ENCODE peak calls at places on chromosomes 6 and 20, in five cellular contexts. One of them, this sample, is unnamed.

GRCh38 chr6:2695464-2696095 is 55.1 kb downstream of the MYLK4 start:
- DNase-seq in GM06990: no peak
- DNase-seq in GM23338: peak
- DNase-seq in psoas muscle: no peak
- DNase-seq in coronary artery: no peak
- DNase-seq in this sample: peak

GRCh38 chr6:128208851-128209580 is 308.2 kb upstream of the THEMIS start:
- DNase-seq in GM06990: no peak
- DNase-seq in GM23338: no peak
- DNase-seq in psoas muscle: no peak
- DNase-seq in coronary artery: no peak
- DNase-seq in this sample: no peak

GRCh38 chr20:32116079-32116521 is 6.6 kb downstream of the TM9SF4 start:
- DNase-seq in GM06990: no peak
- DNase-seq in GM23338: peak
- DNase-seq in psoas muscle: no peak
- DNase-seq in coronary artery: peak
- DNase-seq in this sample: no peak

GRCh38 chr6:46378882-46379405 is 112.3 kb downstream of the RCAN2 start:
- DNase-seq in GM06990: no peak
- DNase-seq in GM23338: no peak
- DNase-seq in psoas muscle: no peak
- DNase-seq in coronary artery: no peak
- DNase-seq in this sample: no peak

GRCh38 chr6:122623279-122623678 is 13.1 kb downstream of the PKIB start:
- DNase-seq in GM06990: no peak
- DNase-seq in GM23338: no peak
- DNase-seq in psoas muscle: no peak
- DNase-seq in coronary artery: no peak
- DNase-seq in this sample: no peak

GRCh38 chr20:9025643-9026042 is 43.2 kb upstream of the PLCB4 start:
- DNase-seq in GM06990: no peak
- DNase-seq in GM23338: no peak
- DNase-seq in psoas muscle: no peak
- DNase-seq in coronary artery: no peak
- DNase-seq in this sample: no peak

GRCh38 chr6:72620866-72621242 is 1.0 kb upstream of the KCNQ5 start:
- DNase-seq in GM06990: no peak
- DNase-seq in GM23338: peak
- DNase-seq in psoas muscle: peak
- DNase-seq in coronary artery: peak
- DNase-seq in this sample: peak

GRCh38 chr6:1251198-1252155 is 60.4 kb upstream of the FOXQ1 start:
- DNase-seq in GM06990: no peak
- DNase-seq in GM23338: no peak
- DNase-seq in psoas muscle: no peak
- DNase-seq in coronary artery: peak
- DNase-seq in this sample: no peak

GRCh38 chr6:16909599-16910360 is 148.5 kb upstream of the ATXN1 start:
- DNase-seq in GM06990: no peak
- DNase-seq in GM23338: no peak
- DNase-seq in psoas muscle: no peak
- DNase-seq in coronary artery: no peak
- DNase-seq in this sample: no peak

GRCh38 chr6:131519670-131520436 is 53.2 kb upstream of the ARG1 start:
- DNase-seq in GM06990: no peak
- DNase-seq in GM23338: peak
- DNase-seq in psoas muscle: no peak
- DNase-seq in coronary artery: no peak
- DNase-seq in this sample: peak

GRCh38 chr6:159722655-159723054 is 4.7 kb upstream of the WTAP start:
- DNase-seq in GM06990: no peak
- DNase-seq in GM23338: no peak
- DNase-seq in psoas muscle: no peak
- DNase-seq in coronary artery: no peak
- DNase-seq in this sample: no peak

GRCh38 chr20:1897486-1897885 is 2.3 kb downstream of the SIRPA start:
- DNase-seq in GM06990: no peak
- DNase-seq in GM23338: no peak
- DNase-seq in psoas muscle: no peak
- DNase-seq in coronary artery: no peak
- DNase-seq in this sample: no peak

GRCh38 chr20:64239449-64240242 is 15.9 kb upstream of the PCMTD2 start:
- DNase-seq in GM06990: peak
- DNase-seq in GM23338: no peak
- DNase-seq in psoas muscle: no peak
- DNase-seq in coronary artery: no peak
- DNase-seq in this sample: no peak

GRCh38 chr20:45823949-45824835 is 2.9 kb downstream of the TNNC2 start:
- DNase-seq in GM06990: peak
- DNase-seq in GM23338: peak
- DNase-seq in psoas muscle: peak
- DNase-seq in coronary artery: no peak
- DNase-seq in this sample: peak

GRCh38 chr6:159727717-159728440 is 573 bp downstream of the WTAP start:
- DNase-seq in GM06990: no peak
- DNase-seq in GM23338: peak
- DNase-seq in psoas muscle: no peak
- DNase-seq in coronary artery: no peak
- DNase-seq in this sample: peak

GRCh38 chr20:6058684-6059295 is 4.9 kb upstream of the LRRN4 start:
- DNase-seq in GM06990: no peak
- DNase-seq in GM23338: no peak
- DNase-seq in psoas muscle: no peak
- DNase-seq in coronary artery: no peak
- DNase-seq in this sample: no peak

GRCh38 chr6:123803862-123804681 is at the start of gene NKAIN2:
- DNase-seq in GM06990: peak
- DNase-seq in GM23338: peak
- DNase-seq in psoas muscle: peak
- DNase-seq in coronary artery: no peak
- DNase-seq in this sample: peak

GRCh38 chr6:89371849-89372505 is 19.5 kb upstream of the UBE2J1 start:
- DNase-seq in GM06990: peak
- DNase-seq in GM23338: peak
- DNase-seq in psoas muscle: peak
- DNase-seq in coronary artery: no peak
- DNase-seq in this sample: peak

GRCh38 chr6:28725890-28726348 is 197.9 kb downstream of the TRIM27 start:
- DNase-seq in GM06990: no peak
- DNase-seq in GM23338: peak
- DNase-seq in psoas muscle: no peak
- DNase-seq in coronary artery: no peak
- DNase-seq in this sample: no peak

GRCh38 chr6:145815351-145815772 is 767 bp upstream of the FBXO30 start:
- DNase-seq in GM06990: no peak
- DNase-seq in GM23338: peak
- DNase-seq in psoas muscle: peak
- DNase-seq in coronary artery: peak
- DNase-seq in this sample: peak

GRCh38 chr6:156471000-156471399 is 306.2 kb upstream of the ARID1B start:
- DNase-seq in GM06990: no peak
- DNase-seq in GM23338: no peak
- DNase-seq in psoas muscle: no peak
- DNase-seq in coronary artery: no peak
- DNase-seq in this sample: no peak

GRCh38 chr20:24897974-24898373 is 51.1 kb upstream of the CST7 start:
- DNase-seq in GM06990: no peak
- DNase-seq in GM23338: no peak
- DNase-seq in psoas muscle: no peak
- DNase-seq in coronary artery: no peak
- DNase-seq in this sample: no peak

GRCh38 chr20:40942015-40942414 is 86.6 kb upstream of the TOP1 start:
- DNase-seq in GM06990: no peak
- DNase-seq in GM23338: no peak
- DNase-seq in psoas muscle: no peak
- DNase-seq in coronary artery: no peak
- DNase-seq in this sample: no peak

GRCh38 chr6:127459231-127459641 is at the start of gene KIAA0408:
- DNase-seq in GM06990: no peak
- DNase-seq in GM23338: peak
- DNase-seq in psoas muscle: peak
- DNase-seq in coronary artery: peak
- DNase-seq in this sample: no peak

GRCh38 chr20:20334489-20334888 is 33.4 kb upstream of the INSM1 start:
- DNase-seq in GM06990: peak
- DNase-seq in GM23338: no peak
- DNase-seq in psoas muscle: no peak
- DNase-seq in coronary artery: no peak
- DNase-seq in this sample: peak

GRCh38 chr6:137087902-137088301 is 43.1 kb upstream of the IL20RA start:
- DNase-seq in GM06990: no peak
- DNase-seq in GM23338: no peak
- DNase-seq in psoas muscle: no peak
- DNase-seq in coronary artery: no peak
- DNase-seq in this sample: no peak

GRCh38 chr20:46361386-46361785 is 45.0 kb downstream of the ELMO2 start:
- DNase-seq in GM06990: no peak
- DNase-seq in GM23338: no peak
- DNase-seq in psoas muscle: no peak
- DNase-seq in coronary artery: no peak
- DNase-seq in this sample: no peak

GRCh38 chr6:169212436-169212835 is 41.2 kb downstream of the THBS2 start:
- DNase-seq in GM06990: no peak
- DNase-seq in GM23338: no peak
- DNase-seq in psoas muscle: no peak
- DNase-seq in coronary artery: no peak
- DNase-seq in this sample: no peak

GRCh38 chr6:169213814-169214520 is 39.7 kb downstream of the THBS2 start:
- DNase-seq in GM06990: no peak
- DNase-seq in GM23338: no peak
- DNase-seq in psoas muscle: no peak
- DNase-seq in coronary artery: no peak
- DNase-seq in this sample: no peak

GRCh38 chr6:169211881-169212280 is 41.8 kb downstream of the THBS2 start:
- DNase-seq in GM06990: no peak
- DNase-seq in GM23338: no peak
- DNase-seq in psoas muscle: no peak
- DNase-seq in coronary artery: no peak
- DNase-seq in this sample: no peak

GRCh38 chr6:169215201-169215661 is 38.4 kb downstream of the THBS2 start:
- DNase-seq in GM06990: no peak
- DNase-seq in GM23338: no peak
- DNase-seq in psoas muscle: no peak
- DNase-seq in coronary artery: no peak
- DNase-seq in this sample: no peak

DNA sequence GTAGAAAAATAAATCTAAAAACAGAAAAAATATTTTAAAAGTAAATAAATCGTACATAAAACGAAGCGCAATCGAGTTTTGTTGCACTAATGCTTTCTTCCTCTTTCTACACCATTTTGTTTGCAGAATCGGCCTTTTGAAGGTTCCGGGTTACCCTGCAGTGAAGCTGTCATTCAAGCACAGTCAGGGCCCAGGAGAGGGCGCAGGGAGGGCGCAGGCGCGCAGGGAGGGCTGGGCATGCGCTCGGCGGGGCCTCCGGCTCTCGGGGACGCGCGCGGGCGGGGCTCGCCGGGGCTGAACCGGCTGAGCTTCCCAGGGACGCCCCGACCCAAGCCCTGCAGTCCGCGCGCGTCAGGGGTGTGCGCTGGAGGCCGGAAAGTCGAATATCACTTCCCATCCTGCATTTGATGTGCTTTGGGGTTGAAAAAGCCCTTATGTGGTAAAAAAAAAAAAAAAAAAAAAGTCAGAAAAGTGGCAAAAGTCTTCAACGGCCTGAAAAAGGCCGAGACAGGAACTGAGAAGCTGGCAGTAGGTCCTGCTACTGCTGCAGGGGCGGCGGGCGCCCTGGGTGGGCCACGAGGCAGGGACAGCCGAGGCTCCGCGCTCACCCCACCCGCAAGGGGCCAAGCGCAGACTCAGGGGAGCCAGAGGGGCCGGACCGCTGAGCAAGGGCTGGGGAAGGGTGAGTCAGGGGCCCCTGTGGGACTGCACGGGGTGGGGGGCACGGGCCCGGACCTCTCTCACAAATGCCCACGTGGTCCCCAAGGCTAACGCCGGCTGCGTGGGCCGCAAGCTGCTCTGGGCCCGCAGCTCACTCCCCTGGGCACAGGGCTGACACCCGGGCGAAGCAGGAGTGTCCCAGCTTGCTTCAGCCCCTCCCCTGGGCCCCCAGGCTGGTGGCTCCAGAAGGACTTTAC is 40.5 kb downstream of the THBS2 start:
- DNase-seq in GM06990: peak
- DNase-seq in GM23338: peak
- DNase-seq in psoas muscle: peak
- DNase-seq in coronary artery: peak
- DNase-seq in this sample: peak
- TF ChIP-seq CTCF in GM06990: no peak
- TF ChIP-seq CTCF in GM23338: peak
- TF ChIP-seq CTCF in psoas muscle: peak
- TF ChIP-seq CTCF in coronary artery: peak
- TF ChIP-seq CTCF in this sample: no peak

GRCh38 chr20:58086763-58087566 is 141.5 kb downstream of the ANKRD60 start:
- DNase-seq in GM06990: no peak
- DNase-seq in GM23338: peak
- DNase-seq in psoas muscle: no peak
- DNase-seq in coronary artery: peak
- DNase-seq in this sample: peak
- TF ChIP-seq CTCF in GM06990: peak
- TF ChIP-seq CTCF in GM23338: peak
- TF ChIP-seq CTCF in psoas muscle: peak
- TF ChIP-seq CTCF in coronary artery: peak
- TF ChIP-seq CTCF in this sample: peak

DNA sequence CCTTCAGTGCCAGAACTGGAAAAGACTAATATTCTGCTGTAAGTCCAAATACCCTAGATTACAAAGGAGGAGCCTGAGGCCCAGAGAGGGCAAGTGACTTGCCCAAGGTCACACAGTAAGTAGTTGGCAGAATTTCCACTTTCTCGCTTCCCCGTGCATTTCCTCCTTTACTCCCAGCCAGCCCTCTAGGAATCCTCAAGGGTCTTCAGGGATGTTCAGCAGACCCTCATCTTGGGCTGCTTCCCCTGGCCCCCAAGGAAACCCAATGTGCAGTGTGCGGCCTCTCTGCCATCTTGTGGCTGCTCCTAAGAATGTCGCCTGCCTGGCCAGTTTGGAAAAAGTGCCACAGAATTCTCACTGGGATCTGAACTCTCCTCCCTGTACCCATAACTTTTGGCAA is 217.7 kb upstream of the LRFN2 start:
- DNase-seq in GM06990: no peak
- DNase-seq in GM23338: peak
- DNase-seq in psoas muscle: no peak
- DNase-seq in coronary artery: no peak
- DNase-seq in this sample: no peak
- TF ChIP-seq CTCF in GM06990: peak
- TF ChIP-seq CTCF in GM23338: peak
- TF ChIP-seq CTCF in psoas muscle: peak
- TF ChIP-seq CTCF in coronary artery: no peak
- TF ChIP-seq CTCF in this sample: no peak

GRCh38 chr6:30493643-30494250 is 4.4 kb downstream of the HLA-E start:
- DNase-seq in GM06990: no peak
- DNase-seq in GM23338: peak
- DNase-seq in psoas muscle: no peak
- DNase-seq in coronary artery: no peak
- DNase-seq in this sample: no peak
- TF ChIP-seq CTCF in GM06990: peak
- TF ChIP-seq CTCF in GM23338: peak
- TF ChIP-seq CTCF in psoas muscle: no peak
- TF ChIP-seq CTCF in coronary artery: no peak
- TF ChIP-seq CTCF in this sample: peak

This sample was measured in GM10248.